ENCODE peak calls at places on chromosome 4, in five cellular contexts. W is A549, Q is IMR-90, Z is SK-N-SH, J is K562. R is an unnamed sample.

GRCh38 chr4:3307891-3308575 is 15.2 kb downstream of the RGS12 start:
- DNase-seq in Q (no peak), Z (no peak), W (no peak), J (no peak), R (no peak)

GRCh38 chr4:143587703-143588102 is 74.2 kb downstream of the SMARCA5 start:
- DNase-seq in Z (no peak), J (peak; percentile 35), W (no peak), Q (no peak), R (no peak)

GRCh38 chr4:152106113-152106763 is 345.4 kb upstream of the GATB start:
- DNase-seq in Z (no peak), W (peak; percentile 69), J (peak; percentile 31), Q (peak; percentile 97), R (peak; percentile 38)

GRCh38 chr4:54473077-54473545 is 184.6 kb upstream of the KIT start:
- DNase-seq in J (peak; percentile 90), Z (no peak), Q (peak; percentile 14), W (no peak), R (peak; percentile 59)

GRCh38 chr4:15765910-15766703 is 12.0 kb upstream of the CD38 start:
- DNase-seq in W (no peak), Z (no peak), Q (no peak), J (no peak), R (no peak)

GRCh38 chr4:154503598-154503997 is 12.0 kb upstream of the DCHS2 start:
- DNase-seq in Z (peak; percentile 17), J (peak; percentile 65), W (peak; percentile 14), Q (peak; percentile 5), R (peak; percentile 37)

GRCh38 chr4:71107732-71108131 is 114.3 kb downstream of the DCK start:
- DNase-seq in W (no peak), Q (no peak), J (no peak), Z (no peak), R (no peak)

GRCh38 chr4:73864973-73865372 is 4.2 kb upstream of the CXCL1 start:
- DNase-seq in W (no peak), Q (no peak), Z (no peak), J (no peak), R (no peak)

GRCh38 chr4:119179011-119179410 is 33.5 kb upstream of the USP53 start:
- DNase-seq in Q (no peak), J (no peak), W (no peak), Z (no peak), R (no peak)
- TF ChIP-seq RFX5 in Q (no peak), J (no peak), W (no peak), Z (no peak), R (no peak)

GRCh38 chr4:41331224-41331623 is 74.5 kb downstream of the UCHL1 start:
- DNase-seq in J (no peak), W (no peak), Z (no peak), Q (no peak), R (no peak)

GRCh38 chr4:41326776-41327175 is 70.0 kb downstream of the UCHL1 start:
- DNase-seq in W (no peak), Z (no peak), Q (no peak), J (no peak), R (no peak)

GRCh38 chr4:41327770-41328169 is 71.0 kb downstream of the UCHL1 start:
- DNase-seq in Z (no peak), W (no peak), J (no peak), Q (no peak), R (no peak)

GRCh38 chr4:41332666-41333065 is 75.9 kb downstream of the UCHL1 start:
- DNase-seq in Z (no peak), W (no peak), J (no peak), Q (no peak), R (no peak)

DNA sequence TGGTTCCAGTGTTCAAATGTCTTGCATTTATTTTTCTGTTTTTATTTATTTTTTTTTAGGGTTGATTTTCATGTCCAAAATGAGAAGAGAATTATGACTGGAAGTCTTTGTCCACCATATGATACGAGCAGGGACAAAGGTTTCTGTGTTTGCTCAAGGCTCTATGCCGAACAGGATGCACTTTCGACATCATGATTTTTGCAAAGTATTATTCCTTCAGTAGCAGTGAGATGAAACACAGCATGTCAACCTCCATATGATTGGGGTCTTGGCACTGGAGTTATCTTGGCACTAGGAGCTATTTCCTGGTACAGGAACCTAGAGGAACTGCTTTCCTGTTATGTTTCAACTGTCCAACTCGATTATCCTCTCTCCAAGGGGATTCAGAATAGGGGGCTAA is 72.6 kb downstream of the UCHL1 start:
- DNase-seq in Z (no peak), J (no peak), Q (no peak), W (no peak), R (no peak)
- TF ChIP-seq RFX5 in Z (no peak), J (no peak), Q (no peak), W (no peak), R (no peak)

DNA sequence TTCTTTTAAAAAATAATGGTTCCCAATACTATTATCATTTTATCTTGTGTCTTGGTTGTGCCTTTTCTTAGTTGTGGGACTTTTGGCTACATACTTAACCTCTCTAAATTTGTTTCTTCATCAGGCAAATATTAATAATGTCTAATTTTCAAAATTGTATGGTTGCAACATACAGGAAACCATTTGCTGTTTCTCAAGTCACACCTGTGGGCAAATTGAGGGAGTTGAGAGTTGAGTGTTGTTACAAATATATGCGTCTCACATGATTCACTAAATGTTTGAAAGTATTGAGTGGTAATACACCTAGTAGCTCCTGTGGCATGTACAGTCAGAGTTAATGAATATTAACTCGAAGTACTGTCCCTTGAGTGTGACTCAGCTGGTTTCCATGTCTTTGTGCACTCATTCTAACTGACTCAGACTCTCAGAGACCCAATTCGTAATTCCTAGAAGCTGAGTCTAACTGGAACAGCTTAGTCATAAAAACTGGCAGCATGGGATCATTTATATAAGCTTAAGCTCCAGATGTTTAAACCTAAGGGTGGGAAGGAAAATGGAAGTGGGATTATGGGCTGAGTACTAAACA is 802.4 kb downstream of the TRIML1 start:
- DNase-seq in J (no peak), Z (no peak), Q (peak; percentile 100), W (peak; percentile 58), R (no peak)
- TF ChIP-seq RFX5 in J (no peak), Z (no peak), Q (no peak), W (no peak), R (no peak)

GRCh38 chr4:159206427-159206871 is 103.6 kb downstream of the RAPGEF2 start:
- DNase-seq in J (no peak), W (no peak), Z (no peak), Q (peak; percentile 76), R (no peak)
- TF ChIP-seq RFX5 in J (no peak), W (no peak), Z (no peak), Q (no peak), R (no peak)

GRCh38 chr4:39660757-39661156 is 22.1 kb upstream of the SMIM14 start:
- DNase-seq in J (no peak), W (no peak), Q (no peak), Z (no peak), R (no peak)

GRCh38 chr4:39668835-39669234 is 29.1 kb upstream of the UBE2K start:
- DNase-seq in W (no peak), Q (no peak), J (no peak), Z (no peak), R (no peak)

GRCh38 chr4:39660045-39660444 is 21.4 kb upstream of the SMIM14 start:
- DNase-seq in W (no peak), J (no peak), Z (no peak), Q (no peak), R (no peak)

GRCh38 chr4:39662683-39663082 is 24.0 kb upstream of the SMIM14 start:
- DNase-seq in Z (no peak), W (no peak), J (no peak), Q (no peak), R (no peak)

GRCh38 chr4:39664828-39665731 is 26.4 kb upstream of the SMIM14 start:
- DNase-seq in Z (no peak), J (no peak), Q (peak; percentile 75), W (no peak), R (peak; percentile 89)
- TF ChIP-seq RFX5 in Z (no peak), J (no peak), Q (no peak), W (no peak), R (no peak)